ENCODE peak calls at places on chromosomes 2 and 18, in six cellular contexts. H, E, X, S, Z and O are unnamed samples.

GRCh38 chr2:237218756-237219155 is 133.1 kb downstream of the COPS8 start:
- DNase-seq in H (no peak), E (no peak), X (no peak), S (no peak), Z (no peak), O (no peak)

GRCh38 chr2:240626531-240627300 is 1.4 kb downstream of the GPR35 start:
- DNase-seq in H (no peak), E (peak; percentile 10), X (peak; percentile 40), S (peak; percentile 27), Z (no peak), O (peak; percentile 22)

GRCh38 chr2:174914894-174915760 is 90.1 kb downstream of the CHN1 start:
- DNase-seq in H (no peak), E (no peak), X (no peak), S (peak; percentile 3), Z (peak; percentile 47), O (no peak)

GRCh38 chr2:110673201-110673600 is 4.7 kb downstream of the BUB1 start:
- DNase-seq in H (no peak), E (no peak), X (no peak), S (no peak), Z (no peak), O (no peak)

GRCh38 chr2:50004667-50005066 is 850.4 kb upstream of the FSHR start:
- DNase-seq in H (peak; percentile 74), E (no peak), X (no peak), S (no peak), Z (no peak), O (no peak)

GRCh38 chr2:237234268-237234667 is 148.6 kb downstream of the COPS8 start:
- DNase-seq in H (no peak), E (no peak), X (no peak), S (no peak), Z (no peak), O (no peak)

GRCh38 chr2:8527676-8528075 is 154.2 kb upstream of the ID2 start:
- DNase-seq in H (no peak), E (no peak), X (no peak), S (no peak), Z (no peak), O (no peak)

GRCh38 chr18:36095936-36096519 is 28.7 kb upstream of the RPRD1A start:
- DNase-seq in H (peak; percentile 52), E (no peak), X (peak; percentile 40), S (no peak), Z (peak; percentile 89), O (no peak)

GRCh38 chr2:234630676-234631350 is 133.9 kb upstream of the ARL4C start:
- DNase-seq in H (no peak), E (no peak), X (no peak), S (no peak), Z (no peak), O (no peak)

GRCh38 chr2:230254152-230254881 is 28.8 kb downstream of the SP140 start:
- DNase-seq in H (no peak), E (peak; percentile 14), X (no peak), S (no peak), Z (no peak), O (no peak)

GRCh38 chr2:161070693-161071479 is 89.3 kb upstream of the TANK start:
- DNase-seq in H (no peak), E (no peak), X (no peak), S (no peak), Z (no peak), O (no peak)

GRCh38 chr2:215022418-215022817 is 116.0 kb downstream of the ABCA12 start:
- DNase-seq in H (peak; percentile 40), E (no peak), X (no peak), S (no peak), Z (peak; percentile 19), O (no peak)

GRCh38 chr18:32661486-32662299 is 111.1 kb downstream of the KLHL14 start:
- DNase-seq in H (peak; percentile 74), E (no peak), X (no peak), S (no peak), Z (peak; percentile 2), O (no peak)

GRCh38 chr2:134897932-134898331 is 20.7 kb upstream of the CCNT2 start:
- DNase-seq in H (no peak), E (no peak), X (peak; percentile 10), S (no peak), Z (peak; percentile 42), O (no peak)

GRCh38 chr18:73232933-73233332 is 365.1 kb upstream of the NETO1 start:
- DNase-seq in H (no peak), E (no peak), X (no peak), S (no peak), Z (no peak), O (no peak)

GRCh38 chr2:239275871-239276812 is 124.7 kb downstream of the HDAC4 start:
- DNase-seq in H (no peak), E (no peak), X (no peak), S (peak; percentile 73), Z (peak; percentile 26), O (no peak)

GRCh38 chr2:54545700-54546450 is 89.7 kb downstream of the SPTBN1 start:
- DNase-seq in H (no peak), E (no peak), X (no peak), S (no peak), Z (peak; percentile 35), O (no peak)

GRCh38 chr2:66481100-66481549 is 46.2 kb downstream of the MEIS1 start:
- DNase-seq in H (peak; percentile 95), E (no peak), X (no peak), S (no peak), Z (peak; percentile 92), O (no peak)

GRCh38 chr18:36314098-36314497 is 16.6 kb downstream of the FHOD3 start:
- DNase-seq in H (no peak), E (no peak), X (no peak), S (no peak), Z (peak; percentile 91), O (no peak)

GRCh38 chr2:152611458-152612231 is 105.6 kb downstream of the PRPF40A start:
- DNase-seq in H (peak; percentile 25), E (no peak), X (peak; percentile 30), S (no peak), Z (peak; percentile 88), O (no peak)

GRCh38 chr18:60599267-60599666 is 226.7 kb upstream of the MC4R start:
- DNase-seq in H (no peak), E (no peak), X (no peak), S (no peak), Z (no peak), O (no peak)

GRCh38 chr2:124323321-124323720 is 298.2 kb downstream of the CNTNAP5 start:
- DNase-seq in H (no peak), E (no peak), X (no peak), S (no peak), Z (peak; percentile 57), O (no peak)

GRCh38 chr2:20065885-20066602 is 14.6 kb upstream of the LAPTM4A start:
- DNase-seq in H (no peak), E (no peak), X (no peak), S (peak; percentile 45), Z (peak; percentile 74), O (peak; percentile 41)

GRCh38 chr2:241987726-241988125 is 118.2 kb downstream of the RTP5 start:
- DNase-seq in H (no peak), E (no peak), X (no peak), S (no peak), Z (no peak), O (no peak)

GRCh38 chr2:230209422-230210051 is 10.2 kb downstream of the SP110 start:
- DNase-seq in H (no peak), E (no peak), X (peak; percentile 54), S (no peak), Z (no peak), O (no peak)

GRCh38 chr2:67839242-67839641 is 223.6 kb downstream of the C1D start:
- DNase-seq in H (no peak), E (no peak), X (no peak), S (no peak), Z (peak; percentile 32), O (no peak)

GRCh38 chr2:155026646-155027045 is 328.2 kb downstream of the KCNJ3 start:
- DNase-seq in H (no peak), E (no peak), X (no peak), S (no peak), Z (no peak), O (no peak)

GRCh38 chr2:190649798-190650390 is 1.0 kb downstream of the NAB1 start:
- DNase-seq in H (peak; percentile 62), E (no peak), X (no peak), S (no peak), Z (peak; percentile 52), O (no peak)

GRCh38 chr2:113370478-113371091 is 66.9 kb upstream of the ZNG1B start:
- DNase-seq in H (peak; percentile 75), E (peak; percentile 23), X (peak; percentile 52), S (no peak), Z (peak; percentile 80), O (peak; percentile 60)

GRCh38 chr18:14962626-14963025 is 214.7 kb downstream of the ANKRD30B start:
- DNase-seq in H (no peak), E (no peak), X (no peak), S (no peak), Z (no peak), O (no peak)

GRCh38 chr2:204982303-204982702 is 437.0 kb downstream of the PARD3B start:
- DNase-seq in H (peak; percentile 47), E (no peak), X (no peak), S (no peak), Z (peak; percentile 4), O (no peak)